ENCODE peak calls at places on chromosome 7, in five cellular contexts. One of them, this sample, is unnamed.

GRCh38 chr7:47291461-47292051 is 290.4 kb downstream of the TNS3 start:
- DNase-seq in CD8-positive, alpha-beta T cell: no peak
- DNase-seq in OCI-LY7: peak; percentile 16
- DNase-seq in right lobe of liver: no peak
- DNase-seq in upper lobe of right lung: no peak
- DNase-seq in this sample: peak; percentile 96

GRCh38 chr7:82445226-82445625 is 1.6 kb upstream of the CACNA2D1 start:
- DNase-seq in upper lobe of right lung: no peak
- DNase-seq in OCI-LY7: no peak
- DNase-seq in right lobe of liver: no peak
- DNase-seq in CD8-positive, alpha-beta T cell: no peak
- DNase-seq in this sample: no peak

GRCh38 chr7:927031-927671 is 27.3 kb downstream of the ADAP1 start:
- DNase-seq in upper lobe of right lung: peak; percentile 60
- DNase-seq in CD8-positive, alpha-beta T cell: no peak
- DNase-seq in right lobe of liver: peak; percentile 37
- DNase-seq in OCI-LY7: no peak
- DNase-seq in this sample: peak; percentile 20

GRCh38 chr7:68146970-68147369 is 1150.3 kb downstream of the TYW1 start:
- DNase-seq in OCI-LY7: no peak
- DNase-seq in right lobe of liver: no peak
- DNase-seq in CD8-positive, alpha-beta T cell: no peak
- DNase-seq in upper lobe of right lung: no peak
- DNase-seq in this sample: no peak

GRCh38 chr7:105707967-105708580 is 126.8 kb upstream of the EFCAB10 start:
- DNase-seq in upper lobe of right lung: no peak
- DNase-seq in right lobe of liver: no peak
- DNase-seq in CD8-positive, alpha-beta T cell: no peak
- DNase-seq in OCI-LY7: no peak
- DNase-seq in this sample: no peak

GRCh38 chr7:19752045-19752444 is 21.4 kb downstream of the TMEM196 start:
- DNase-seq in CD8-positive, alpha-beta T cell: no peak
- DNase-seq in OCI-LY7: no peak
- DNase-seq in upper lobe of right lung: no peak
- DNase-seq in right lobe of liver: no peak
- DNase-seq in this sample: no peak

GRCh38 chr7:88034083-88034695 is 100.1 kb downstream of the ADAM22 start:
- DNase-seq in CD8-positive, alpha-beta T cell: no peak
- DNase-seq in OCI-LY7: no peak
- DNase-seq in upper lobe of right lung: no peak
- DNase-seq in right lobe of liver: no peak
- DNase-seq in this sample: no peak

GRCh38 chr7:19491371-19491770 is 217.5 kb downstream of the POLR1F start:
- DNase-seq in OCI-LY7: no peak
- DNase-seq in right lobe of liver: no peak
- DNase-seq in upper lobe of right lung: no peak
- DNase-seq in CD8-positive, alpha-beta T cell: no peak
- DNase-seq in this sample: no peak

GRCh38 chr7:54541941-54542618 is at the start of gene VSTM2A:
- DNase-seq in right lobe of liver: no peak
- DNase-seq in CD8-positive, alpha-beta T cell: no peak
- DNase-seq in upper lobe of right lung: no peak
- DNase-seq in OCI-LY7: no peak
- DNase-seq in this sample: no peak

GRCh38 chr7:33107136-33108066 is 1.8 kb downstream of the RP9 start:
- DNase-seq in right lobe of liver: no peak
- DNase-seq in CD8-positive, alpha-beta T cell: no peak
- DNase-seq in upper lobe of right lung: no peak
- DNase-seq in OCI-LY7: peak; percentile 74
- DNase-seq in this sample: peak; percentile 64

GRCh38 chr7:114944742-114945625 is 23.1 kb downstream of the MDFIC start:
- DNase-seq in right lobe of liver: no peak
- DNase-seq in CD8-positive, alpha-beta T cell: no peak
- DNase-seq in upper lobe of right lung: no peak
- DNase-seq in OCI-LY7: no peak
- DNase-seq in this sample: peak; percentile 93

GRCh38 chr7:101924171-101924570 is 106.7 kb downstream of the CUX1 start:
- DNase-seq in right lobe of liver: no peak
- DNase-seq in CD8-positive, alpha-beta T cell: no peak
- DNase-seq in OCI-LY7: no peak
- DNase-seq in upper lobe of right lung: no peak
- DNase-seq in this sample: peak; percentile 81

GRCh38 chr7:140160308-140160707 is 16.5 kb downstream of the KDM7A start:
- DNase-seq in upper lobe of right lung: no peak
- DNase-seq in CD8-positive, alpha-beta T cell: no peak
- DNase-seq in right lobe of liver: no peak
- DNase-seq in OCI-LY7: no peak
- DNase-seq in this sample: no peak

GRCh38 chr7:39741942-39742623 is 118.7 kb downstream of the RALA start:
- DNase-seq in OCI-LY7: no peak
- DNase-seq in CD8-positive, alpha-beta T cell: peak; percentile 24
- DNase-seq in upper lobe of right lung: peak; percentile 82
- DNase-seq in right lobe of liver: no peak
- DNase-seq in this sample: peak; percentile 25

GRCh38 chr7:94410471-94411466 is 16.1 kb downstream of the COL1A2 start:
- DNase-seq in upper lobe of right lung: no peak
- DNase-seq in OCI-LY7: peak; percentile 21
- DNase-seq in right lobe of liver: no peak
- DNase-seq in CD8-positive, alpha-beta T cell: no peak
- DNase-seq in this sample: no peak

GRCh38 chr7:123749537-123749857 is 694 bp upstream of the WASL start:
- DNase-seq in CD8-positive, alpha-beta T cell: no peak
- DNase-seq in right lobe of liver: peak; percentile 63
- DNase-seq in upper lobe of right lung: no peak
- DNase-seq in OCI-LY7: peak; percentile 66
- DNase-seq in this sample: peak; percentile 87

GRCh38 chr7:105773030-105773460 is 103.4 kb downstream of the ATXN7L1 start:
- DNase-seq in upper lobe of right lung: no peak
- DNase-seq in CD8-positive, alpha-beta T cell: no peak
- DNase-seq in right lobe of liver: no peak
- DNase-seq in OCI-LY7: no peak
- DNase-seq in this sample: no peak

GRCh38 chr7:75534727-75535307 is 42.7 kb downstream of the SPDYE5 start:
- DNase-seq in CD8-positive, alpha-beta T cell: no peak
- DNase-seq in right lobe of liver: no peak
- DNase-seq in upper lobe of right lung: no peak
- DNase-seq in OCI-LY7: no peak
- DNase-seq in this sample: peak; percentile 77

GRCh38 chr7:157634401-157635147 is 297.8 kb downstream of the DNAJB6 start:
- DNase-seq in right lobe of liver: no peak
- DNase-seq in CD8-positive, alpha-beta T cell: no peak
- DNase-seq in upper lobe of right lung: peak; percentile 31
- DNase-seq in OCI-LY7: no peak
- DNase-seq in this sample: no peak

GRCh38 chr7:80372415-80372814 is 139.4 kb downstream of the GNAT3 start:
- DNase-seq in right lobe of liver: no peak
- DNase-seq in CD8-positive, alpha-beta T cell: no peak
- DNase-seq in upper lobe of right lung: no peak
- DNase-seq in OCI-LY7: no peak
- DNase-seq in this sample: peak; percentile 19

GRCh38 chr7:28989596-28989980 is 31.5 kb upstream of the TRIL start:
- DNase-seq in OCI-LY7: no peak
- DNase-seq in right lobe of liver: no peak
- DNase-seq in upper lobe of right lung: no peak
- DNase-seq in CD8-positive, alpha-beta T cell: no peak
- DNase-seq in this sample: no peak

GRCh38 chr7:43193905-43194304 is 81.5 kb downstream of the HECW1 start:
- DNase-seq in OCI-LY7: no peak
- DNase-seq in CD8-positive, alpha-beta T cell: no peak
- DNase-seq in right lobe of liver: no peak
- DNase-seq in upper lobe of right lung: no peak
- DNase-seq in this sample: no peak

GRCh38 chr7:6680146-6680545 is 26.6 kb downstream of the ZNF12 start:
- DNase-seq in CD8-positive, alpha-beta T cell: no peak
- DNase-seq in OCI-LY7: no peak
- DNase-seq in upper lobe of right lung: no peak
- DNase-seq in right lobe of liver: no peak
- DNase-seq in this sample: no peak

GRCh38 chr7:42902361-42902760 is 9.5 kb downstream of the C7orf25 start:
- DNase-seq in upper lobe of right lung: no peak
- DNase-seq in right lobe of liver: no peak
- DNase-seq in CD8-positive, alpha-beta T cell: no peak
- DNase-seq in OCI-LY7: no peak
- DNase-seq in this sample: no peak

GRCh38 chr7:158816995-158817394 is 12.3 kb downstream of the ESYT2 start:
- DNase-seq in OCI-LY7: no peak
- DNase-seq in upper lobe of right lung: peak; percentile 73
- DNase-seq in CD8-positive, alpha-beta T cell: no peak
- DNase-seq in right lobe of liver: no peak
- DNase-seq in this sample: no peak

GRCh38 chr7:99137418-99138180 is 6.3 kb downstream of the SMURF1 start:
- DNase-seq in upper lobe of right lung: no peak
- DNase-seq in OCI-LY7: no peak
- DNase-seq in right lobe of liver: no peak
- DNase-seq in CD8-positive, alpha-beta T cell: no peak
- DNase-seq in this sample: peak; percentile 86

GRCh38 chr7:7219216-7219615 is 36.9 kb downstream of the C1GALT1 start:
- DNase-seq in CD8-positive, alpha-beta T cell: no peak
- DNase-seq in OCI-LY7: no peak
- DNase-seq in upper lobe of right lung: no peak
- DNase-seq in right lobe of liver: no peak
- DNase-seq in this sample: peak; percentile 19

GRCh38 chr7:2734761-2735571 is 47.0 kb downstream of the AMZ1 start:
- DNase-seq in right lobe of liver: peak; percentile 48
- DNase-seq in CD8-positive, alpha-beta T cell: no peak
- DNase-seq in OCI-LY7: no peak
- DNase-seq in upper lobe of right lung: no peak
- DNase-seq in this sample: peak; percentile 46

GRCh38 chr7:41107330-41107937 is 595.5 kb downstream of the INHBA start:
- DNase-seq in OCI-LY7: no peak
- DNase-seq in CD8-positive, alpha-beta T cell: no peak
- DNase-seq in upper lobe of right lung: no peak
- DNase-seq in right lobe of liver: no peak
- DNase-seq in this sample: peak; percentile 61

DNA sequence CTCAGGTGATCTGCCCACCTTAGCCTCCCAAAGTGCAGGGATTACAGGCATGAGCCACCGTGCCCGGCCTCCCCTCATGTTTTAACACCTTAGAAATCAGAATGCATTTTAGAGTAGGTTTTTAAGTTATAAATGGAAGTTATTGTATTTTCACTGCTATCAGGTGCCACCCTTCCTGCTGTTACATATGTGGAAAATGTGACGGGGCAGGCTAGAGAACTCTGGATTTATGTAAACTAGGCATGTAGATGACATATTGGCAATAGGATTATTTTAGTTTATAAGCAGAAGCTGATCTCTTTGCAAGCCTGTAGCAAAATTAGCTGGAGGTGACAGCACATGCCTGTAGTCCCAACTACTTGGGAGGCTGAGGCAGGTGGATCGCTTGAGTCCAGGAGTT is 2.1 kb downstream of the CASP2 start:
- DNase-seq in right lobe of liver: no peak
- DNase-seq in upper lobe of right lung: no peak
- DNase-seq in OCI-LY7: no peak
- DNase-seq in CD8-positive, alpha-beta T cell: no peak
- DNase-seq in this sample: no peak
- H3K4me3 ChIP-seq in right lobe of liver: no peak overlapping the region
- H3K4me3 ChIP-seq in upper lobe of right lung: no peak overlapping the region
- H3K4me3 ChIP-seq in OCI-LY7: peak overlapping the region; percentile 95
- H3K4me3 ChIP-seq in CD8-positive, alpha-beta T cell: no peak overlapping the region
- H3K4me3 ChIP-seq in this sample: no peak overlapping the region

GRCh38 chr7:79245623-79246249 is 207.7 kb downstream of the MAGI2 start:
- DNase-seq in right lobe of liver: peak; percentile 60
- DNase-seq in OCI-LY7: no peak
- DNase-seq in upper lobe of right lung: no peak
- DNase-seq in CD8-positive, alpha-beta T cell: no peak
- DNase-seq in this sample: no peak
- TF ChIP-seq CTCF in right lobe of liver: peak; percentile 33
- TF ChIP-seq CTCF in OCI-LY7: peak; percentile 11
- TF ChIP-seq CTCF in upper lobe of right lung: no peak
- TF ChIP-seq CTCF in CD8-positive, alpha-beta T cell: no peak
- TF ChIP-seq CTCF in this sample: no peak

GRCh38 chr7:22486597-22486996 is 13.4 kb downstream of the STEAP1B start:
- DNase-seq in OCI-LY7: no peak
- DNase-seq in CD8-positive, alpha-beta T cell: no peak
- DNase-seq in right lobe of liver: no peak
- DNase-seq in upper lobe of right lung: no peak
- DNase-seq in this sample: no peak

GRCh38 chr7:22481726-22482125 is 18.3 kb downstream of the STEAP1B start:
- DNase-seq in right lobe of liver: no peak
- DNase-seq in OCI-LY7: peak; percentile 88
- DNase-seq in upper lobe of right lung: no peak
- DNase-seq in CD8-positive, alpha-beta T cell: no peak
- DNase-seq in this sample: peak; percentile 69

GRCh38 chr7:22482476-22482875 is 17.5 kb downstream of the STEAP1B start:
- DNase-seq in OCI-LY7: no peak
- DNase-seq in CD8-positive, alpha-beta T cell: no peak
- DNase-seq in right lobe of liver: no peak
- DNase-seq in upper lobe of right lung: no peak
- DNase-seq in this sample: peak; percentile 59

GRCh38 chr7:22487978-22488642 is 11.9 kb downstream of the STEAP1B start:
- DNase-seq in OCI-LY7: no peak
- DNase-seq in upper lobe of right lung: no peak
- DNase-seq in CD8-positive, alpha-beta T cell: no peak
- DNase-seq in right lobe of liver: no peak
- DNase-seq in this sample: no peak

DNA sequence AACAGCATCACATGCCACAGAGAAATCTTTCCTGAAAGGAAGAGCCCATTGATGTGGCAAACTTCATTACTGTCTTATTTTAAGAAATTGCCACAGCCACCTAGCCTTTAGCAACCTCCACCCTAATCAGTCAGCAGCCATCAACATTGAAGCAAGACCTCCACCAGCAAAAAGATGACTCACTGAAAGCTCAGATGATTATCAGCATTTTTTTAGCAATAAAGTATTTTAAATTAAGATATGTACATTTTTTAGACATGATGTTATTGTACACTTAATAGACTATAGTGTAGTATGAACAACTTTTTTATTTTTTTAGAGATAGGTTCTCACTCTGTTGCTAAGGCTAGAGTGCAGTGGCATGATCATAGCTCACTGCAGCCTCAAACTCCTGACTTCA is 14.8 kb downstream of the STEAP1B start:
- DNase-seq in CD8-positive, alpha-beta T cell: no peak
- DNase-seq in upper lobe of right lung: no peak
- DNase-seq in OCI-LY7: no peak
- DNase-seq in right lobe of liver: no peak
- DNase-seq in this sample: no peak
- H3K4me3 ChIP-seq in CD8-positive, alpha-beta T cell: no peak overlapping the region
- H3K4me3 ChIP-seq in upper lobe of right lung: no peak overlapping the region
- H3K4me3 ChIP-seq in OCI-LY7: no peak overlapping the region
- H3K4me3 ChIP-seq in right lobe of liver: no peak overlapping the region
- H3K4me3 ChIP-seq in this sample: no peak overlapping the region

DNA sequence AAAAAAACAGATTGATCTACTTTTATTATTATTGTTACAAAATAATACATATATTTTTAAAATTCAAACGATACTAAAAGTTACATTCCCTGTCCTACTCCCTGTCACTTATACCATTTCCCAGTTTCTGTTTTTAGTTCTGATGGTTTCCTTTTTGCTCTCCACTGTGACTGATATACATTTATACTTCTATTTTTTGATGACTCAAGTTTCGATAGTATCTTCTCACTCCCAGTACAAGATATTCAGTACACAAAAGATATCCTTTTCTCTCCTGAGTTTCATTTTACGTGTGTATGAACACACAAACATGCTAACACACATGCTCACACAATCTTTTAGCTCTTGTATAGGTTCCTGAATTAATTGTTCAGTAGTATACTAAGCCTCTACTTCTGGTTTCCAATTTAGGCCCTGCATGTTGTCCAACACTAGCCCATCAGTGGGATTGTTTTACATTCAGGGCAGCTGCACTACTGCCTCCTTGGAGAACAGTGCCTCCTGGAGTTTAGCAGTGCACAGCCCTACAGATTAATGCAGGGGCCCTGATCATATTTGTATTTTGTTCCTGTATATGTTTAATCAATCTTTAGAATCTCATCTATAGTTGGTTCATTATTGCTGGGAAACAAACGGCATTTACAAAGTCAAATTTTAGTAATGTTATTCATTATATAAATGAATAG is 131.0 kb downstream of the TES start:
- DNase-seq in upper lobe of right lung: no peak
- DNase-seq in OCI-LY7: no peak
- DNase-seq in CD8-positive, alpha-beta T cell: no peak
- DNase-seq in right lobe of liver: no peak
- DNase-seq in this sample: no peak
- TF ChIP-seq CTCF in upper lobe of right lung: peak; percentile 11
- TF ChIP-seq CTCF in OCI-LY7: no peak
- TF ChIP-seq CTCF in CD8-positive, alpha-beta T cell: no peak
- TF ChIP-seq CTCF in right lobe of liver: peak; percentile 42
- TF ChIP-seq CTCF in this sample: peak; percentile 15

This sample was measured in foreskin fibroblast.